ENCODE peak calls at places on chromosomes 2 and 18, in six cellular contexts. H, U, V, O, L and X are unnamed samples.

GRCh38 chr18:79242246-79242645 is 153.5 kb upstream of the NFATC1 start:
- DNase-seq in H (no peak), U (no peak), V (no peak), O (no peak), L (no peak), X (no peak)

GRCh38 chr2:128386066-128386465 is 67.4 kb upstream of the HS6ST1 start:
- DNase-seq in H (no peak), U (peak), V (no peak), O (no peak), L (no peak), X (no peak)

GRCh38 chr2:145411493-145411892 is 891.6 kb upstream of the ZEB2 start:
- DNase-seq in H (peak), U (no peak), V (no peak), O (no peak), L (peak), X (no peak)

GRCh38 chr2:207188601-207189000 is 22.9 kb upstream of the KLF7 start:
- DNase-seq in H (no peak), U (no peak), V (peak), O (no peak), L (no peak), X (no peak)

GRCh38 chr2:165889158-165889557 is 64.4 kb downstream of the TTC21B start:
- DNase-seq in H (peak), U (no peak), V (no peak), O (peak), L (no peak), X (no peak)

GRCh38 chr2:72211359-72211758 is 63.7 kb upstream of the CYP26B1 start:
- DNase-seq in H (no peak), U (no peak), V (no peak), O (no peak), L (no peak), X (no peak)

GRCh38 chr18:48455555-48456478 is 46.6 kb upstream of the ZBTB7C start:
- DNase-seq in H (no peak), U (no peak), V (no peak), O (no peak), L (peak), X (peak)

GRCh38 chr18:1018211-1018651 is 113.6 kb downstream of the ADCYAP1 start:
- DNase-seq in H (no peak), U (no peak), V (no peak), O (no peak), L (no peak), X (no peak)

GRCh38 chr2:11762799-11763461 is 16.5 kb downstream of the LPIN1 start:
- DNase-seq in H (no peak), U (no peak), V (no peak), O (no peak), L (no peak), X (no peak)

GRCh38 chr2:14826518-14826917 is 194.0 kb downstream of the LRATD1 start:
- DNase-seq in H (no peak), U (no peak), V (no peak), O (no peak), L (no peak), X (no peak)

GRCh38 chr2:197184959-197185586 is 125.5 kb downstream of the ANKRD44 start:
- DNase-seq in H (no peak), U (peak), V (no peak), O (no peak), L (no peak), X (no peak)

GRCh38 chr2:54858021-54858681 is 134.7 kb downstream of the EML6 start:
- DNase-seq in H (no peak), U (no peak), V (no peak), O (no peak), L (no peak), X (no peak)

GRCh38 chr18:12990128-12990485 is 1.1 kb upstream of the CEP192 start:
- DNase-seq in H (peak), U (no peak), V (no peak), O (no peak), L (peak), X (no peak)

GRCh38 chr2:17035010-17035409 is 369.4 kb upstream of the CYRIA start:
- DNase-seq in H (no peak), U (no peak), V (no peak), O (no peak), L (no peak), X (no peak)

GRCh38 chr2:45643543-45644542 is 7.6 kb upstream of the PRKCE start:
- DNase-seq in H (peak), U (peak), V (no peak), O (peak), L (peak), X (peak)

GRCh38 chr2:27078267-27079194 is at the start of gene EMILIN1:
- DNase-seq in H (no peak), U (peak), V (no peak), O (peak), L (no peak), X (no peak)

GRCh38 chr18:59938686-59939085 is 38.9 kb downstream of the PMAIP1 start:
- DNase-seq in H (no peak), U (no peak), V (no peak), O (no peak), L (no peak), X (no peak)